ENCODE peak calls at places on chromosomes 16 and 17, in four cellular contexts. W, I, O and C are unnamed samples.

GRCh38 chr17:39196820-39197331 is 593 bp downstream of the CACNB1 start:
- DNase-seq in I (no peak), O (peak; percentile 52), W (no peak), C (no peak)

GRCh38 chr16:57763290-57764005 is 27.9 kb downstream of the KATNB1 start:
- DNase-seq in W (no peak), O (no peak), I (no peak), C (no peak)

GRCh38 chr17:57665696-57666095 is 79.4 kb downstream of the CCDC182 start:
- DNase-seq in O (no peak), I (no peak), W (no peak), C (no peak)

GRCh38 chr16:87635541-87636049 is 33.3 kb downstream of the JPH3 start:
- DNase-seq in W (peak; percentile 59), O (peak; percentile 82), I (peak; percentile 55), C (no peak)

GRCh38 chr16:73143681-73144370 is 95.9 kb upstream of the ZFHX3 start:
- DNase-seq in W (no peak), I (no peak), O (no peak), C (no peak)

GRCh38 chr17:73787721-73788051 is 143.4 kb upstream of the SDK2 start:
- DNase-seq in I (no peak), O (no peak), W (no peak), C (no peak)

GRCh38 chr16:68227850-68228553 is 7.9 kb downstream of the ESRP2 start:
- DNase-seq in W (no peak), O (no peak), I (no peak), C (no peak)

GRCh38 chr17:8060274-8060673 is 21.4 kb downstream of the ALOX15B start:
- DNase-seq in W (peak; percentile 75), I (peak; percentile 73), O (peak; percentile 79), C (peak; percentile 19)

GRCh38 chr17:16929281-16929680 is 42.6 kb downstream of the TNFRSF13B start:
- DNase-seq in W (no peak), O (no peak), I (no peak), C (no peak)

GRCh38 chr16:82016268-82016667 is 5.0 kb upstream of the SDR42E1 start:
- DNase-seq in W (peak; percentile 52), I (peak; percentile 16), O (no peak), C (no peak)

GRCh38 chr17:45013021-45013997 is 38.1 kb downstream of the DCAKD start:
- DNase-seq in I (no peak), O (peak; percentile 64), W (no peak), C (no peak)

GRCh38 chr16:11045441-11045840 is 101.1 kb downstream of the CLEC16A start:
- DNase-seq in I (no peak), W (no peak), O (no peak), C (no peak)

GRCh38 chr17:59771093-59771492 is 63.6 kb downstream of the VMP1 start:
- DNase-seq in O (no peak), I (no peak), W (no peak), C (no peak)

GRCh38 chr16:15650019-15650697 is at the start of gene NDE1:
- DNase-seq in I (peak; percentile 95), W (peak; percentile 74), O (peak; percentile 90), C (no peak)

GRCh38 chr17:79960788-79961522 is 74.7 kb downstream of the TBC1D16 start:
- DNase-seq in O (no peak), I (no peak), W (no peak), C (no peak)

GRCh38 chr16:6884002-6884401 is 448.6 kb upstream of the RBFOX1 start:
- DNase-seq in O (no peak), I (no peak), W (no peak), C (no peak)

GRCh38 chr16:10981697-10982216 is 37.4 kb downstream of the CLEC16A start:
- DNase-seq in O (peak; percentile 69), I (peak; percentile 60), W (peak; percentile 42), C (no peak)

GRCh38 chr17:12839042-12839441 is 49.7 kb downstream of the ARHGAP44 start:
- DNase-seq in O (no peak), I (no peak), W (no peak), C (no peak)

GRCh38 chr17:78129385-78130079 is 977 bp upstream of the TMC6 start:
- DNase-seq in O (no peak), I (no peak), W (no peak), C (no peak)

GRCh38 chr17:47013341-47013740 is 34.3 kb upstream of the RPRML start:
- DNase-seq in O (no peak), I (no peak), W (no peak), C (no peak)

GRCh38 chr16:51392651-51393187 is 241.6 kb upstream of the SALL1 start:
- DNase-seq in I (no peak), W (no peak), O (peak; percentile 54), C (no peak)

GRCh38 chr16:68074850-68075249 is 10.3 kb upstream of the NFATC3 start:
- DNase-seq in W (no peak), I (no peak), O (no peak), C (peak; percentile 95)

GRCh38 chr17:30905742-30906100 is 317 bp downstream of the TEFM start:
- DNase-seq in O (no peak), I (no peak), W (peak; percentile 36), C (no peak)

GRCh38 chr17:44864831-44865230 is 17.1 kb downstream of the HIGD1B start:
- DNase-seq in O (no peak), W (no peak), I (no peak), C (no peak)

GRCh38 chr17:35801583-35802224 is 6.3 kb upstream of the MMP28 start:
- DNase-seq in O (no peak), I (peak; percentile 34), W (no peak), C (no peak)

GRCh38 chr17:20066253-20066652 is 57.1 kb downstream of the SPECC1 start:
- DNase-seq in O (no peak), W (no peak), I (no peak), C (no peak)

GRCh38 chr16:62829084-62829483 is 792.8 kb upstream of the CDH8 start:
- DNase-seq in I (no peak), O (no peak), W (no peak), C (no peak)

GRCh38 chr17:72920513-72920912 is 172.0 kb downstream of the SLC39A11 start:
- DNase-seq in O (no peak), W (no peak), I (no peak), C (no peak)

GRCh38 chr17:29341726-29342125 is 47.8 kb upstream of the NUFIP2 start:
- DNase-seq in I (no peak), O (no peak), W (no peak), C (no peak)

GRCh38 chr17:45175759-45176140 is 14.1 kb downstream of the HEXIM2 start:
- DNase-seq in W (no peak), I (no peak), O (no peak), C (no peak)

GRCh38 chr17:44540246-44541084 is 16.8 kb upstream of the FZD2 start:
- DNase-seq in W (no peak), I (no peak), O (no peak), C (no peak)

GRCh38 chr16:63695347-63695746 is 1426.5 kb downstream of the CDH11 start:
- DNase-seq in I (no peak), W (no peak), O (no peak), C (no peak)

GRCh38 chr17:39239640-39240314 is 14.0 kb upstream of the STAC2 start:
- DNase-seq in I (peak; percentile 76), O (peak; percentile 94), W (peak; percentile 59), C (no peak)

GRCh38 chr17:64063766-64064224 is 43.4 kb upstream of the ICAM2 start:
- DNase-seq in O (peak; percentile 82), W (no peak), I (peak; percentile 58), C (no peak)

GRCh38 chr16:71628810-71629209 is 2.8 kb downstream of the MARVELD3 start:
- DNase-seq in W (no peak), O (no peak), I (no peak), C (no peak)

GRCh38 chr17:78780852-78781338 is 1.2 kb downstream of the CYTH1 start:
- DNase-seq in I (no peak), O (no peak), W (no peak), C (no peak)

GRCh38 chr16:85498607-85499006 is 114.5 kb upstream of the GSE1 start:
- DNase-seq in O (no peak), I (no peak), W (no peak), C (peak; percentile 21)

GRCh38 chr16:980595-980854 is 1.0 kb upstream of the SOX8 start:
- DNase-seq in I (no peak), W (no peak), O (no peak), C (no peak)

GRCh38 chr16:69820926-69821541 is 58.9 kb downstream of the WWP2 start:
- DNase-seq in I (no peak), W (no peak), O (no peak), C (no peak)
- TF ChIP-seq EGR1 in I (no peak), W (no peak), O (no peak), C (no peak)

GRCh38 chr16:56362057-56362655 is 63.2 kb downstream of the AMFR start:
- DNase-seq in I (no peak), O (no peak), W (no peak), C (no peak)

GRCh38 chr16:56362706-56363105 is 62.6 kb downstream of the AMFR start:
- DNase-seq in O (no peak), I (no peak), W (no peak), C (no peak)

GRCh38 chr16:56363781-56364565 is 61.4 kb downstream of the AMFR start:
- DNase-seq in I (no peak), O (no peak), W (no peak), C (no peak)

GRCh38 chr16:56364865-56365264 is 60.5 kb downstream of the AMFR start:
- DNase-seq in I (no peak), O (no peak), W (no peak), C (no peak)

GRCh38 chr16:56363181-56363716 is 62.1 kb downstream of the AMFR start:
- DNase-seq in O (no peak), I (no peak), W (no peak), C (no peak)
- TF ChIP-seq EGR1 in O (no peak), I (no peak), W (no peak), C (no peak)

GRCh38 chr17:62576382-62576781 is 51.1 kb upstream of the MRC2 start:
- DNase-seq in W (no peak), I (no peak), O (no peak), C (no peak)

GRCh38 chr17:62566996-62567578 is 60.4 kb upstream of the MRC2 start:
- DNase-seq in O (no peak), I (no peak), W (no peak), C (no peak)

GRCh38 chr17:62573480-62574117 is 53.9 kb upstream of the MRC2 start:
- DNase-seq in W (no peak), I (no peak), O (no peak), C (no peak)

GRCh38 chr17:62572488-62573469 is 54.7 kb upstream of the MRC2 start:
- DNase-seq in O (no peak), W (no peak), I (no peak), C (no peak)
- TF ChIP-seq EGR1 in O (no peak), W (no peak), I (no peak), C (no peak)

GRCh38 chr16:50244504-50245416 is 21.6 kb upstream of the ADCY7 start:
- DNase-seq in O (peak; percentile 71), W (no peak), I (no peak), C (no peak)

GRCh38 chr16:50247123-50247905 is 19.0 kb upstream of the ADCY7 start:
- DNase-seq in I (no peak), O (no peak), W (no peak), C (no peak)

GRCh38 chr16:50247906-50248608 is 18.3 kb upstream of the ADCY7 start:
- DNase-seq in W (no peak), I (no peak), O (no peak), C (no peak)

GRCh38 chr16:50245417-50246298 is 20.7 kb upstream of the ADCY7 start:
- DNase-seq in O (no peak), I (peak; percentile 87), W (peak; percentile 39), C (no peak)

GRCh38 chr16:50246299-50247122 is 19.8 kb upstream of the ADCY7 start:
- DNase-seq in I (no peak), O (peak; percentile 68), W (no peak), C (no peak)
- TF ChIP-seq EGR1 in I (no peak), O (no peak), W (no peak), C (no peak)